ENCODE peak calls at places on chromosomes 4 and X, in four cellular contexts. U is left ventricle myocardium inferior, V is heart left ventricle, G is mammary epithelial cell. N is an unnamed sample. For H3K36me3, the result is how much of the 10 kb centered on the place peaks cover.

GRCh38 chrX:38937400-38937799 is 136.1 kb downstream of the MID1IP1 start:
- DNase-seq in U (no peak), V (no peak), G (no peak), N (no peak)

GRCh38 chrX:19602866-19603620 is 87.7 kb upstream of the MAP3K15 start:
- DNase-seq in U (no peak), V (no peak), G (peak), N (no peak)

GRCh38 chr4:122793811-122794210 is 32.8 kb upstream of the FGF2 start:
- DNase-seq in U (no peak), V (no peak), G (no peak), N (no peak)

GRCh38 chr4:95102391-95102790 is 344.6 kb downstream of the BMPR1B start:
- DNase-seq in U (no peak), V (no peak), G (no peak), N (no peak)

GRCh38 chr4:6749340-6750171 is 33.0 kb upstream of the KIAA0232 start:
- DNase-seq in U (peak), V (peak), G (peak), N (peak)

GRCh38 chr4:138894688-138895087 is 120.9 kb upstream of the NOCT start:
- DNase-seq in U (no peak), V (no peak), G (peak), N (no peak)

GRCh38 chr4:162981823-162982222 is 184.9 kb downstream of the NAF1 start:
- DNase-seq in U (no peak), V (no peak), G (no peak), N (no peak)

GRCh38 chrX:2793752-2794151 is 35.0 kb upstream of the GYG2 start:
- DNase-seq in U (no peak), V (no peak), G (no peak), N (no peak)

GRCh38 chr4:15493411-15493810 is 23.7 kb downstream of the CC2D2A start:
- DNase-seq in U (no peak), V (no peak), G (no peak), N (no peak)

GRCh38 chrX:136899206-136899605 is 18.7 kb upstream of the RBMX start:
- DNase-seq in U (no peak), V (no peak), G (no peak), N (no peak)

GRCh38 chr4:80058740-80059139 is 14.3 kb downstream of the ANTXR2 start:
- DNase-seq in U (no peak), V (no peak), G (no peak), N (no peak)

GRCh38 chr4:11720292-11720691 is 291.6 kb upstream of the HS3ST1 start:
- DNase-seq in U (no peak), V (no peak), G (peak), N (no peak)

GRCh38 chr4:100511906-100512305 is 5.9 kb downstream of the EMCN start:
- DNase-seq in U (no peak), V (no peak), G (no peak), N (no peak)

GRCh38 chrX:56728321-56728720 is 722 bp upstream of the NBDY start:
- DNase-seq in U (no peak), V (no peak), G (no peak), N (no peak)

GRCh38 chrX:134512566-134512965 is 52.6 kb downstream of the HPRT1 start:
- DNase-seq in U (no peak), V (no peak), G (peak), N (no peak)

GRCh38 chrX:132044953-132045352 is 21.9 kb downstream of the STK26 start:
- DNase-seq in U (no peak), V (no peak), G (no peak), N (no peak)

GRCh38 chr4:94978904-94979303 is 221.1 kb downstream of the BMPR1B start:
- DNase-seq in U (no peak), V (no peak), G (peak), N (no peak)

GRCh38 chr4:177077095-177077494 is 232.6 kb upstream of the NEIL3 start:
- DNase-seq in U (no peak), V (no peak), G (no peak), N (no peak)

GRCh38 chr4:28481565-28481964 is 1620.9 kb downstream of the STIM2 start:
- DNase-seq in U (no peak), V (no peak), G (peak), N (no peak)

GRCh38 chr4:181688886-181689285 is 554.3 kb upstream of the TENM3 start:
- DNase-seq in U (no peak), V (no peak), G (no peak), N (no peak)

GRCh38 chr4:10007772-10008171 is 13.5 kb downstream of the SLC2A9 start:
- DNase-seq in U (no peak), V (no peak), G (no peak), N (no peak)

GRCh38 chr4:168636506-168637176 is 139.8 kb downstream of the PALLD start:
- DNase-seq in U (no peak), V (no peak), G (peak), N (no peak)

GRCh38 chr4:112201915-112202505 is 29.6 kb upstream of the AP1AR start:
- DNase-seq in U (no peak), V (no peak), G (no peak), N (no peak)

GRCh38 chr4:142778908-142779307 is 67.2 kb downstream of the INPP4B start:
- DNase-seq in U (no peak), V (no peak), G (no peak), N (no peak)

GRCh38 chr4:164802301-164802700 is 48.4 kb downstream of the SMIM31 start:
- DNase-seq in U (no peak), V (no peak), G (no peak), N (no peak)

GRCh38 chr4:25884040-25884788 is 21.4 kb upstream of the SEL1L3 start:
- DNase-seq in U (no peak), V (no peak), G (peak), N (no peak)

GRCh38 chr4:76447326-76447954 is 12.4 kb downstream of the SHROOM3 start:
- DNase-seq in U (no peak), V (no peak), G (peak), N (no peak)

GRCh38 chrX:119784747-119785446 is 6.5 kb downstream of the RPL39 start:
- DNase-seq in U (no peak), V (no peak), G (no peak), N (no peak)

GRCh38 chr4:182917182-182918043 is at the start of gene DCTD:
- DNase-seq in U (peak), V (peak), G (peak), N (peak)

GRCh38 chrX:17750436-17750835 is 13.1 kb downstream of the SCML1 start:
- DNase-seq in U (no peak), V (no peak), G (no peak), N (no peak)

GRCh38 chr4:102534845-102535244 is 33.7 kb downstream of the NFKB1 start:
- DNase-seq in U (no peak), V (no peak), G (no peak), N (no peak)

GRCh38 chr4:102536768-102537167 is 35.6 kb downstream of the NFKB1 start:
- DNase-seq in U (no peak), V (no peak), G (no peak), N (no peak)

GRCh38 chr4:102537280-102537679 is 36.1 kb downstream of the NFKB1 start:
- DNase-seq in U (no peak), V (no peak), G (peak), N (no peak)

GRCh38 chr4:102533916-102534315 is 32.8 kb downstream of the NFKB1 start:
- DNase-seq in U (no peak), V (no peak), G (no peak), N (no peak)

DNA sequence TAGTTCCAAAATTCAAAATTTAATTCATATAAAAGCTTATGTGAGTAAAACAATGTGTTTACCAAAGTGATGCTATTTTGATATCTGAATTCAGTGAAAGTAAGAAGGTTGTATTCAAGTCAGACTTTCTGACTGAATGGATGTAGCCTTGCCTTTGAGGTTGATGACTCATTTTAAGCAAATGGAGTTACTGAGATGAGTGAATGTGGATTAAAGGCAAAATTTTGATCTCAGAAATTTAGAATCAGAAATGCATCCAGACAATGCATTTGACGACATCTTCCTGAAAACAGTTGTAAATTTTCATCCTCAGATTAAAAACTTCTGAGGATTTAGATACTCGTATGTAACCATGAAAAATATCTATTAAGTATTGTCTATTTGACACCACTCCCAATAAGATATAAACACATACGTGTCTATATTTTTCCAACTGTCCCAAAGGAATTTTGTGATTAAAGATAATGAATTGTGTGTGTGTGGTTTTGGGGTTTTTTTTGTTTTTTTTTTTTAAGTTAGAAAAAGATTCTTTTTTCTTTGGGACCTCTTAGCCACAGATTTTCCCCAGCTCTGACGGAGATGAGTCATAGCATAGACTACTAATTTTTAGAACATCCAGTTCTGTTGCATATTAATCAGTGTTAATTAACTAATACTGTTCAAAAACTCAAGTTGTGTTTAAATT is 34.4 kb downstream of the NFKB1 start:
- DNase-seq in U (no peak), V (no peak), G (peak), N (no peak)
- H3K36me3 ChIP-seq in U (under half), V (under half), G (under half), N (under half)

GRCh38 chr4:1832690-1833089 is 23.3 kb downstream of the LETM1 start:
- DNase-seq in U (no peak), V (no peak), G (no peak), N (no peak)

GRCh38 chr4:1836650-1837049 is 19.3 kb downstream of the LETM1 start:
- DNase-seq in U (no peak), V (no peak), G (no peak), N (no peak)

GRCh38 chr4:1833307-1834046 is 22.5 kb downstream of the LETM1 start:
- DNase-seq in U (no peak), V (no peak), G (no peak), N (no peak)

GRCh38 chr4:1837069-1837468 is 18.9 kb downstream of the LETM1 start:
- DNase-seq in U (no peak), V (no peak), G (no peak), N (no peak)

GRCh38 chr4:1834047-1834769 is 21.7 kb downstream of the LETM1 start:
- DNase-seq in U (no peak), V (no peak), G (no peak), N (no peak)
- H3K36me3 ChIP-seq in U (half or more), V (half or more), G (under half), N (half or more)

GRCh38 chr4:82900335-82901128 is at the start of gene THAP9:
- DNase-seq in U (peak), V (peak), G (peak), N (peak)

GRCh38 chr4:82896755-82897154 is 3.8 kb upstream of the THAP9 start:
- DNase-seq in U (no peak), V (no peak), G (no peak), N (no peak)

GRCh38 chr4:82899339-82899738 is 1.2 kb upstream of the THAP9 start:
- DNase-seq in U (no peak), V (no peak), G (no peak), N (no peak)

GRCh38 chr4:82900016-82900334 is 560 bp upstream of the THAP9 start:
- DNase-seq in U (no peak), V (no peak), G (no peak), N (no peak)

DNA sequence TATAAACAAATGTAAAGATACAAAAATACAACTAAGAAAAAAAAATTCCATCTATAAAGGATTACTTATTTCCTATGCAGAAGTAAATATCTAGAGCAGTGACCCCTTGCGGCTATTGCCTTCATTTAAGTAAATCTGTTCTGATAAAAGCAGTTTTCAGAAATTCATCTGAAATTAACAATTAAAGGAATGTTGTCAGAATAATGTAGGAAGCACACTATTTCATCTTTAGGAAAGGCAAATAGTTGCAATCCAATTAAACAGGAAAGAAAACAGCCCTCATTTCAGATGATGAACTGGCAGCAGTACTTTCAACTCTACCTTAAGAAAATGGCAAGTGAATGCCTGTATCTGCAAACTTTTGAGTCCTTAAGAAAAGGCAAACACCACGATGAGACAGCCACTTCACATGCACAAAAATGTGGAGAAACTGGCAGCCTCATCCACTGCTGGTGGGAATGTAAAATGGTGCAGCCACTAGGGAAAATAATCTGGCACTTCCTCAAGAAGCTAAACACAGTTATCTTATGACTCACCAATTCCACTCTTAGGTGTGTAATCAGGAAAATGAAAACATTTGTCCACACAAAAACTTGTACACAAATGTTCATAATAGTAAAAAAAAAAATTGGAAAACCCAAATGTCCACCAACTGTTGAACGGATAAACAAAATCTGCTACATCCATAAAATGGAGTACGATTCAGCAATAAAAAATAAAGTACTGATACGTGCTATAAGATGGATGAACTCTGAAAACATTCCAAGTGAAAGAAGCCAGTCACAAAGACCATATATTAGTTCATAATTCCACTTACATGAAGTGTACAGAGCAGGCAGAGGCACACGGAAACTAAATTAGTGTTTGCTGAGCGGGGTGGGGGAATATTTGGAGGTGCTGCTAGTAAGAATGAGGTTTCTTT is 2.0 kb upstream of the THAP9 start:
- DNase-seq in U (no peak), V (no peak), G (peak), N (peak)
- H3K36me3 ChIP-seq in U (under half), V (under half), G (under half), N (under half)

GRCh38 chr4:78569291-78569821 is 17.8 kb downstream of the ANXA3 start:
- DNase-seq in U (no peak), V (no peak), G (peak), N (no peak)
- H3K36me3 ChIP-seq in U (under half), V (under half), G (under half), N (under half)

GRCh38 chr4:7781361-7781760 is 158.3 kb downstream of the AFAP1 start:
- DNase-seq in U (no peak), V (no peak), G (no peak), N (no peak)

GRCh38 chr4:7779194-7779768 is 160.4 kb downstream of the AFAP1 start:
- DNase-seq in U (no peak), V (no peak), G (no peak), N (peak)

GRCh38 chr4:7781993-7782392 is 157.7 kb downstream of the AFAP1 start:
- DNase-seq in U (no peak), V (no peak), G (no peak), N (no peak)

GRCh38 chr4:7782783-7783182 is 156.9 kb downstream of the AFAP1 start:
- DNase-seq in U (no peak), V (no peak), G (no peak), N (no peak)

GRCh38 chr4:7780751-7781348 is 158.8 kb downstream of the AFAP1 start:
- DNase-seq in U (no peak), V (no peak), G (no peak), N (no peak)
- H3K36me3 ChIP-seq in U (under half), V (under half), G (under half), N (under half)

GRCh38 chrX:24728530-24728929 is 34.8 kb downstream of the POLA1 start:
- DNase-seq in U (no peak), V (no peak), G (no peak), N (no peak)
- H3K36me3 ChIP-seq in U (under half), V (half or more), G (under half), N (under half)

GRCh38 chr4:38686682-38687081 is 22.7 kb downstream of the KLF3 start:
- DNase-seq in U (no peak), V (no peak), G (no peak), N (no peak)
- H3K36me3 ChIP-seq in U (half or more), V (half or more), G (under half), N (under half)

DNA sequence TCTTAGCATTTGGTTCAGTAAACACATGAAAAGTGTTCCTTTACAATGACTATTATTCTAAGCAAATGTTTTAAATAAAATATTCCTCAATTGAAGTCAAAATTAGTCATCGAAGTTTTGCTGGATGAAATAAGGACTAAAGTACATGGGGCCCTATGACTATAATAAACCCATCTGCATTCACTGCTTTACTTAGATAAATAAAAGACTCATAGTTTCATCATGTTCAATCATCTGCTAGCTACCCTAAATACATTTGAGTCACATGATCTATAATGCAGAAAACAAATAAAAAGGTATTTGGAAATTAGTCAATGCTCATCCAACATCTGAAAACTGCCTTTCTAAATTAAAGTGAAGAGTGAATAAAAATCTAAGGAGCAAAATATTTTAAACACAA is 78.8 kb downstream of the CAMK2D start:
- DNase-seq in U (no peak), V (no peak), G (peak), N (no peak)
- H3K36me3 ChIP-seq in U (under half), V (under half), G (under half), N (under half)

GRCh38 chrX:154351183-154352011 is 23.0 kb downstream of the FLNA start:
- DNase-seq in U (no peak), V (no peak), G (no peak), N (peak)
- H3K36me3 ChIP-seq in U (half or more), V (half or more), G (under half), N (half or more)

GRCh38 chrX:72270316-72270866 is 6.7 kb downstream of the RPS4X start:
- DNase-seq in U (no peak), V (no peak), G (no peak), N (no peak)
- H3K36me3 ChIP-seq in U (under half), V (half or more), G (half or more), N (half or more)